ENCODE peak calls at places on chromosomes 11 and 22, in four cellular contexts. T is cardiac muscle cell, V is uterus, Y is gastrocnemius medialis. O is an unnamed sample. For H3K4me1, the result is how much of the 10 kb centered on the place peaks cover.

GRCh38 chr11:84227970-84228369 is 941.8 kb upstream of the CCDC90B start:
- DNase-seq in T (no peak), Y (no peak), V (no peak), O (no peak)

GRCh38 chr11:68411501-68411991 is 49.0 kb upstream of the PPP6R3 start:
- DNase-seq in Y (peak), V (no peak), T (no peak), O (no peak)

GRCh38 chr11:46718155-46719019 is 626 bp upstream of the F2 start:
- DNase-seq in Y (no peak), V (no peak), T (no peak), O (no peak)

GRCh38 chr11:120013325-120014250 is 124.3 kb downstream of the TRIM29 start:
- DNase-seq in T (peak), Y (no peak), V (peak), O (peak)

GRCh38 chr11:117595440-117595839 is 201.6 kb downstream of the DSCAML1 start:
- DNase-seq in Y (no peak), V (no peak), T (no peak), O (no peak)

GRCh38 chr11:2308713-2309112 is 6.9 kb downstream of the TSPAN32 start:
- DNase-seq in Y (no peak), T (no peak), V (no peak), O (no peak)

GRCh38 chr22:19285831-19286230 is 5.7 kb downstream of the CLTCL1 start:
- DNase-seq in Y (no peak), T (no peak), V (no peak), O (no peak)

GRCh38 chr22:33274214-33274828 is 216.1 kb upstream of the SYN3 start:
- DNase-seq in V (no peak), Y (no peak), T (peak), O (no peak)

GRCh38 chr22:30286331-30286730 is 3.0 kb downstream of the CASTOR1 start:
- DNase-seq in Y (no peak), T (no peak), V (no peak), O (no peak)

GRCh38 chr11:79055866-79056632 is 384.8 kb downstream of the TENM4 start:
- DNase-seq in T (no peak), V (peak), Y (no peak), O (no peak)

GRCh38 chr11:41379084-41379483 is 80.4 kb downstream of the LRRC4C start:
- DNase-seq in T (no peak), V (no peak), Y (no peak), O (no peak)

GRCh38 chr22:46708766-46709330 is 29.2 kb downstream of the CERK start:
- DNase-seq in V (no peak), T (no peak), Y (no peak), O (no peak)

GRCh38 chr22:26529345-26529744 is 17.1 kb upstream of the TFIP11 start:
- DNase-seq in V (no peak), Y (peak), T (no peak), O (no peak)

GRCh38 chr11:134406264-134407185 is 5.5 kb downstream of the B3GAT1 start:
- DNase-seq in Y (no peak), T (no peak), V (no peak), O (no peak)

GRCh38 chr11:6203327-6203726 is 2.0 kb upstream of the C11orf42 start:
- DNase-seq in Y (no peak), V (no peak), T (no peak), O (no peak)

GRCh38 chr22:47130883-47131610 is 368.6 kb downstream of the TBC1D22A start:
- DNase-seq in T (no peak), V (no peak), Y (no peak), O (no peak)

GRCh38 chr22:46546466-46547178 is 9.2 kb upstream of the CELSR1 start:
- DNase-seq in Y (no peak), T (peak), V (peak), O (peak)

GRCh38 chr11:2685051-2685450 is 14.7 kb downstream of the KCNQ1OT1 start:
- DNase-seq in Y (peak), V (no peak), T (no peak), O (no peak)

GRCh38 chr11:37861671-37862070 is 1263.6 kb upstream of the RAG2 start:
- DNase-seq in Y (no peak), V (no peak), T (no peak), O (no peak)

GRCh38 chr11:95711162-95711944 is 78.2 kb downstream of the FAM76B start:
- DNase-seq in V (no peak), T (no peak), Y (no peak), O (peak)
- H3K27ac ChIP-seq in V (no peak), T (no peak), Y (no peak), O (no peak)

GRCh38 chr22:31339148-31339832 is 6.9 kb downstream of the PATZ1 start:
- DNase-seq in T (no peak), Y (no peak), V (no peak), O (no peak)

GRCh38 chr22:31341386-31342088 is 4.6 kb downstream of the PATZ1 start:
- DNase-seq in Y (no peak), V (no peak), T (no peak), O (no peak)

GRCh38 chr22:31340360-31340759 is 5.8 kb downstream of the PATZ1 start:
- DNase-seq in T (no peak), Y (no peak), V (no peak), O (no peak)

GRCh38 chr22:31342389-31343125 is 3.6 kb downstream of the PATZ1 start:
- DNase-seq in V (no peak), T (no peak), Y (no peak), O (no peak)

GRCh38 chr22:31340765-31341247 is 5.3 kb downstream of the PATZ1 start:
- DNase-seq in V (no peak), Y (no peak), T (no peak), O (no peak)
- H3K4me1 ChIP-seq in V (under half), Y (under half), T (under half), O (under half)

GRCh38 chr11:125426818-125427528 is 69.1 kb downstream of the FEZ1 start:
- DNase-seq in Y (peak), T (no peak), V (no peak), O (no peak)

GRCh38 chr11:125431009-125431408 is 65.1 kb downstream of the FEZ1 start:
- DNase-seq in T (no peak), V (no peak), Y (no peak), O (no peak)

GRCh38 chr11:125429174-125429707 is 66.8 kb downstream of the FEZ1 start:
- DNase-seq in V (peak), T (peak), Y (peak), O (peak)

GRCh38 chr11:125429807-125430678 is 66.0 kb downstream of the FEZ1 start:
- DNase-seq in T (no peak), Y (no peak), V (no peak), O (no peak)

GRCh38 chr11:125428486-125429173 is 67.4 kb downstream of the FEZ1 start:
- DNase-seq in T (no peak), Y (no peak), V (no peak), O (no peak)
- TF ChIP-seq CTCF in T (no peak), Y (no peak), V (no peak), O (no peak)

GRCh38 chr22:39284142-39284980 is 35.1 kb downstream of the RPL3 start:
- DNase-seq in Y (no peak), T (no peak), V (no peak), O (no peak)

GRCh38 chr22:39284983-39285382 is 34.4 kb downstream of the RPL3 start:
- DNase-seq in V (no peak), Y (no peak), T (no peak), O (no peak)

GRCh38 chr22:39281126-39281525 is 36.3 kb upstream of the PDGFB start:
- DNase-seq in T (no peak), V (no peak), Y (no peak), O (no peak)

GRCh38 chr22:39283312-39284141 is 35.9 kb downstream of the RPL3 start:
- DNase-seq in V (peak), Y (peak), T (peak), O (peak)

DNA sequence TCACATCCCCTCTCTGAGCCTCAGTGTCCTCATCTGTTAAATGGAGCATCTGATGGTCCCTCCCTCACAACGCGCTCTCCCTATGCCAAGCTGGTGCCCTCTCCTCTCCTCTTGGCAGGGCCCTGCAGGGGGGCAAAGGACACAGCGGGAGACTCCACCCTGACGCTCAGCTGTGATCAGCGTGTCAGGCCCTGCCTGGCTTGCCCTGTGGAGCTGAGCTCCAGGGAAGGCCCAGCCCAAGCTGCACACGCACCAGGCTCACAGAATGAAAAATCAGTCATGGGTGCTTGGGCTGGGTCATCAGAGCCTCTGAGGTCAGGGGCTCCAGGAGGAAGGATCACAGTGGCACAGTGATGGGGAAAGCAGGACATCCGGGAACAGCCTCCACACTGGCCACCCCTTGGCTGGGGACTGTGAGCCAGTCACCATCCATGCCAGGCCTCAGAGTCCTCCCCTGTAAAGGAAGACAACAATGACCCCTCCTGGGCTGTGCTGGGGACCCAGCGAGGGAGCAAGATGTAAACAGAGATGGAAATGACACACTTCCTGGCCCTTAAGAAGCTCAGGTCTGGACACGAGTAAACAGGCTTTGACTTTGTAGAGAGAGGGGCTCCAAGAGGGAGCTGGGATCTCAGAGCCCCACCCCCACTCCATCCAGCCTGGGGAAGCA is 36.6 kb downstream of the RPL3 start:
- DNase-seq in T (no peak), Y (peak), V (no peak), O (no peak)
- H3K27ac ChIP-seq in T (peak), Y (peak), V (peak), O (peak)

GRCh38 chr11:57162179-57162898 is 19.4 kb upstream of the LRRC55 start:
- DNase-seq in Y (no peak), T (no peak), V (no peak), O (no peak)
- H3K4me1 ChIP-seq in Y (under half), T (under half), V (under half), O (under half)

GRCh38 chr11:29452131-29452530 is 564.7 kb downstream of the KCNA4 start:
- DNase-seq in T (no peak), Y (no peak), V (no peak), O (no peak)

GRCh38 chr11:29446132-29446531 is 570.7 kb downstream of the KCNA4 start:
- DNase-seq in T (no peak), V (no peak), Y (no peak), O (no peak)

GRCh38 chr11:29449280-29450074 is 567.4 kb downstream of the KCNA4 start:
- DNase-seq in T (peak), V (no peak), Y (no peak), O (no peak)

GRCh38 chr11:29447821-29448220 is 569.0 kb downstream of the KCNA4 start:
- DNase-seq in V (no peak), T (no peak), Y (no peak), O (no peak)

GRCh38 chr11:29448246-29448877 is 568.5 kb downstream of the KCNA4 start:
- DNase-seq in V (no peak), Y (no peak), T (peak), O (no peak)
- TF ChIP-seq CTCF in V (peak), Y (no peak), T (peak), O (peak)

DNA sequence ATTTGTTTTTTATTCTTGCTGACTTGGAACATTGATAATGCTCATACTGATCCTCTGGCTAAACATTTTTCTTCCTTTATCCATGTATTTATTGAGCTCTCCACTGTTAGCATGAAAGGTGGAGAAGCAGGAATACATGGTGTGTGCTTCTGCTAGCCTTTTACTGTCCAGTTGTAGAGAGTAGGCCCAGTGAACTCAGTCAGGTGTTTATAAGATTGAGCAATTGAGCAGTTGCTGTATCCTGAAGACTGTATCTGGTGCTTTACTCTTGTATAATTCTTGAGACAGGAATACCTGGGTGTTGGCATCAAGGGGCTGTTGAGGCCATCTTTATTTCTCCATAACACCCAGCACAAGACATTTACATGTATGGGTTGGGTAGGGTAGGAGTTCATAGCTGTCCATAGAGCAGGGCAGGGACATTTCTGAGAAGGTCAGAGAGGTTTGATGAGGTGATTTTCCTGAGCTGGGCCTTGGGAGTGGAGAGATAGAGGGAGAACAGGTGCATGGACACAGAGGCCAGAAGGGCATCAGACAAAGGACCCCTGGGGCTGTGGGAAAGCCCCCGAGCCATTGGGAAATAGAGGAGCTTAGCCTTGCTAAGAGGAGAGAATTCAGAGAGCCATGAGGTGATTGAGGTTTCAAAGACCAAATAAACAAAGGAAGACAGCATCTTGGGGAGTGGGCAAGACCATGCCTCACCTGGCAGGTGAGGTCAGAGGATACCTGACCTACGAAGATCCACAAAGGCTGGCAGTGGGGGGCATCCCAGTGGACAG is 155.5 kb downstream of the TEAD1 start:
- DNase-seq in Y (no peak), T (no peak), V (no peak), O (no peak)
- H3K27ac ChIP-seq in Y (peak), T (peak), V (no peak), O (no peak)

GRCh38 chr22:39291501-39291900 is 27.9 kb downstream of the RPL3 start:
- DNase-seq in V (no peak), T (no peak), Y (no peak), O (no peak)

GRCh38 chr22:39292561-39293074 is 26.8 kb downstream of the RPL3 start:
- DNase-seq in Y (peak), V (peak), T (peak), O (peak)

GRCh38 chr22:39290724-39291161 is 28.7 kb downstream of the RPL3 start:
- DNase-seq in V (peak), T (peak), Y (peak), O (peak)

GRCh38 chr22:39290248-39290720 is 29.1 kb downstream of the RPL3 start:
- DNase-seq in T (no peak), V (no peak), Y (no peak), O (no peak)

GRCh38 chr22:39292002-39292401 is 27.4 kb downstream of the RPL3 start:
- DNase-seq in V (no peak), Y (no peak), T (no peak), O (no peak)
- H3K4me1 ChIP-seq in V (under half), Y (under half), T (under half), O (under half)

GRCh38 chr11:19813158-19813879 is 100.7 kb downstream of the NAV2 start:
- DNase-seq in Y (peak), V (no peak), T (no peak), O (peak)

GRCh38 chr11:19816040-19816439 is 103.4 kb downstream of the NAV2 start:
- DNase-seq in V (no peak), Y (no peak), T (no peak), O (no peak)

GRCh38 chr11:19812710-19813109 is 100.1 kb downstream of the NAV2 start:
- DNase-seq in Y (no peak), V (no peak), T (no peak), O (no peak)

GRCh38 chr11:19812096-19812495 is 99.5 kb downstream of the NAV2 start:
- DNase-seq in V (no peak), Y (no peak), T (no peak), O (no peak)

GRCh38 chr11:19814421-19814820 is 101.8 kb downstream of the NAV2 start:
- DNase-seq in T (no peak), Y (no peak), V (no peak), O (no peak)
- TF ChIP-seq CTCF in T (peak), Y (no peak), V (no peak), O (no peak)

O was measured in heart right ventricle.